ENCODE peak calls at places on chromosomes 3 and 15, in six cellular contexts. One of them, this sample, is unnamed.

GRCh38 chr3:189233225-189233858 is 61.6 kb downstream of the TPRG1 start:
- DNase-seq in psoas muscle: peak
- DNase-seq in HS-27A: peak
- DNase-seq in NCI-H510A treated with DMSO at 0.1 percent for 48 hours: peak
- DNase-seq in AG10803: peak
- DNase-seq in CD8-positive, alpha-beta T cell: no peak
- DNase-seq in this sample: peak

GRCh38 chr3:158711886-158712285 is 20.4 kb downstream of the RARRES1 start:
- DNase-seq in psoas muscle: no peak
- DNase-seq in NCI-H510A treated with DMSO at 0.1 percent for 48 hours: no peak
- DNase-seq in HS-27A: peak
- DNase-seq in AG10803: peak
- DNase-seq in CD8-positive, alpha-beta T cell: no peak
- DNase-seq in this sample: no peak

GRCh38 chr15:73914145-73914544 is 12.1 kb upstream of the LOXL1 start:
- DNase-seq in NCI-H510A treated with DMSO at 0.1 percent for 48 hours: no peak
- DNase-seq in CD8-positive, alpha-beta T cell: no peak
- DNase-seq in HS-27A: no peak
- DNase-seq in psoas muscle: no peak
- DNase-seq in AG10803: no peak
- DNase-seq in this sample: no peak

GRCh38 chr3:161415506-161416231 is 44.4 kb upstream of the SPTSSB start:
- DNase-seq in NCI-H510A treated with DMSO at 0.1 percent for 48 hours: no peak
- DNase-seq in AG10803: peak
- DNase-seq in HS-27A: peak
- DNase-seq in psoas muscle: no peak
- DNase-seq in CD8-positive, alpha-beta T cell: no peak
- DNase-seq in this sample: peak

GRCh38 chr3:194069421-194070219 is 66.3 kb upstream of the HES1 start:
- DNase-seq in NCI-H510A treated with DMSO at 0.1 percent for 48 hours: no peak
- DNase-seq in CD8-positive, alpha-beta T cell: no peak
- DNase-seq in psoas muscle: no peak
- DNase-seq in AG10803: peak
- DNase-seq in HS-27A: no peak
- DNase-seq in this sample: no peak

GRCh38 chr3:155704771-155705559 is 39.9 kb downstream of the PLCH1 start:
- DNase-seq in CD8-positive, alpha-beta T cell: no peak
- DNase-seq in psoas muscle: no peak
- DNase-seq in NCI-H510A treated with DMSO at 0.1 percent for 48 hours: no peak
- DNase-seq in HS-27A: no peak
- DNase-seq in AG10803: peak
- DNase-seq in this sample: no peak

GRCh38 chr3:5016218-5017161 is 37.3 kb downstream of the BHLHE40 start:
- DNase-seq in psoas muscle: no peak
- DNase-seq in CD8-positive, alpha-beta T cell: peak
- DNase-seq in AG10803: peak
- DNase-seq in HS-27A: no peak
- DNase-seq in NCI-H510A treated with DMSO at 0.1 percent for 48 hours: peak
- DNase-seq in this sample: no peak

GRCh38 chr3:113570158-113570557 is 37.8 kb downstream of the SIDT1 start:
- DNase-seq in HS-27A: no peak
- DNase-seq in AG10803: no peak
- DNase-seq in NCI-H510A treated with DMSO at 0.1 percent for 48 hours: no peak
- DNase-seq in CD8-positive, alpha-beta T cell: no peak
- DNase-seq in psoas muscle: no peak
- DNase-seq in this sample: no peak

GRCh38 chr3:19146685-19147650 is 1.3 kb upstream of the KCNH8 start:
- DNase-seq in HS-27A: no peak
- DNase-seq in AG10803: peak
- DNase-seq in CD8-positive, alpha-beta T cell: peak
- DNase-seq in NCI-H510A treated with DMSO at 0.1 percent for 48 hours: peak
- DNase-seq in psoas muscle: peak
- DNase-seq in this sample: peak

GRCh38 chr3:139281096-139281495 is 62.7 kb upstream of the MRPS22 start:
- DNase-seq in HS-27A: no peak
- DNase-seq in AG10803: peak
- DNase-seq in psoas muscle: no peak
- DNase-seq in CD8-positive, alpha-beta T cell: no peak
- DNase-seq in NCI-H510A treated with DMSO at 0.1 percent for 48 hours: no peak
- DNase-seq in this sample: no peak

GRCh38 chr15:85941186-85941855 is 138.3 kb upstream of the AGBL1 start:
- DNase-seq in HS-27A: no peak
- DNase-seq in psoas muscle: peak
- DNase-seq in CD8-positive, alpha-beta T cell: no peak
- DNase-seq in AG10803: peak
- DNase-seq in NCI-H510A treated with DMSO at 0.1 percent for 48 hours: no peak
- DNase-seq in this sample: no peak

GRCh38 chr15:56868251-56868650 is 50.2 kb upstream of the TCF12 start:
- DNase-seq in HS-27A: no peak
- DNase-seq in psoas muscle: no peak
- DNase-seq in AG10803: no peak
- DNase-seq in CD8-positive, alpha-beta T cell: no peak
- DNase-seq in NCI-H510A treated with DMSO at 0.1 percent for 48 hours: no peak
- DNase-seq in this sample: no peak

GRCh38 chr3:193777524-193777923 is 184.5 kb downstream of the OPA1 start:
- DNase-seq in AG10803: no peak
- DNase-seq in HS-27A: no peak
- DNase-seq in psoas muscle: no peak
- DNase-seq in CD8-positive, alpha-beta T cell: no peak
- DNase-seq in NCI-H510A treated with DMSO at 0.1 percent for 48 hours: no peak
- DNase-seq in this sample: no peak

GRCh38 chr3:184602406-184603155 is 41.0 kb downstream of the EPHB3 start:
- DNase-seq in NCI-H510A treated with DMSO at 0.1 percent for 48 hours: no peak
- DNase-seq in AG10803: no peak
- DNase-seq in psoas muscle: no peak
- DNase-seq in HS-27A: no peak
- DNase-seq in CD8-positive, alpha-beta T cell: no peak
- DNase-seq in this sample: peak

GRCh38 chr3:42698216-42698910 is 4.2 kb downstream of the HHATL start:
- DNase-seq in AG10803: no peak
- DNase-seq in HS-27A: no peak
- DNase-seq in CD8-positive, alpha-beta T cell: no peak
- DNase-seq in psoas muscle: no peak
- DNase-seq in NCI-H510A treated with DMSO at 0.1 percent for 48 hours: no peak
- DNase-seq in this sample: no peak

GRCh38 chr15:30924353-30924752 is 20.6 kb downstream of the FAN1 start:
- DNase-seq in HS-27A: no peak
- DNase-seq in psoas muscle: no peak
- DNase-seq in NCI-H510A treated with DMSO at 0.1 percent for 48 hours: no peak
- DNase-seq in CD8-positive, alpha-beta T cell: no peak
- DNase-seq in AG10803: peak
- DNase-seq in this sample: no peak

GRCh38 chr3:134640872-134641470 is 9.9 kb downstream of the KY start:
- DNase-seq in psoas muscle: no peak
- DNase-seq in CD8-positive, alpha-beta T cell: no peak
- DNase-seq in HS-27A: no peak
- DNase-seq in NCI-H510A treated with DMSO at 0.1 percent for 48 hours: peak
- DNase-seq in AG10803: peak
- DNase-seq in this sample: peak

GRCh38 chr3:114404590-114404989 is 110.8 kb downstream of the TIGIT start:
- DNase-seq in psoas muscle: no peak
- DNase-seq in HS-27A: no peak
- DNase-seq in NCI-H510A treated with DMSO at 0.1 percent for 48 hours: no peak
- DNase-seq in AG10803: no peak
- DNase-seq in CD8-positive, alpha-beta T cell: no peak
- DNase-seq in this sample: no peak

GRCh38 chr15:67189326-67190051 is 65.0 kb downstream of the AAGAB start:
- DNase-seq in AG10803: peak
- DNase-seq in NCI-H510A treated with DMSO at 0.1 percent for 48 hours: no peak
- DNase-seq in CD8-positive, alpha-beta T cell: no peak
- DNase-seq in HS-27A: no peak
- DNase-seq in psoas muscle: peak
- DNase-seq in this sample: no peak

GRCh38 chr15:50774450-50774849 is 8.9 kb upstream of the SPPL2A start:
- DNase-seq in HS-27A: no peak
- DNase-seq in CD8-positive, alpha-beta T cell: no peak
- DNase-seq in NCI-H510A treated with DMSO at 0.1 percent for 48 hours: no peak
- DNase-seq in psoas muscle: no peak
- DNase-seq in AG10803: no peak
- DNase-seq in this sample: no peak

GRCh38 chr15:75095594-75095993 is 72.2 kb downstream of the PPCDC start:
- DNase-seq in psoas muscle: no peak
- DNase-seq in CD8-positive, alpha-beta T cell: no peak
- DNase-seq in AG10803: no peak
- DNase-seq in NCI-H510A treated with DMSO at 0.1 percent for 48 hours: no peak
- DNase-seq in HS-27A: no peak
- DNase-seq in this sample: no peak

GRCh38 chr3:89116486-89116885 is 9.1 kb downstream of the EPHA3 start:
- DNase-seq in AG10803: peak
- DNase-seq in HS-27A: no peak
- DNase-seq in CD8-positive, alpha-beta T cell: no peak
- DNase-seq in psoas muscle: no peak
- DNase-seq in NCI-H510A treated with DMSO at 0.1 percent for 48 hours: no peak
- DNase-seq in this sample: no peak

GRCh38 chr15:72365844-72366243 is 10.0 kb downstream of the HEXA start:
- DNase-seq in psoas muscle: no peak
- DNase-seq in CD8-positive, alpha-beta T cell: no peak
- DNase-seq in NCI-H510A treated with DMSO at 0.1 percent for 48 hours: no peak
- DNase-seq in HS-27A: no peak
- DNase-seq in AG10803: no peak
- DNase-seq in this sample: no peak

GRCh38 chr15:23565395-23566069 is at the start of gene MKRN3:
- DNase-seq in NCI-H510A treated with DMSO at 0.1 percent for 48 hours: peak
- DNase-seq in CD8-positive, alpha-beta T cell: peak
- DNase-seq in psoas muscle: no peak
- DNase-seq in AG10803: peak
- DNase-seq in HS-27A: peak
- DNase-seq in this sample: peak